ENCODE peak calls at places on chromosomes 12 and 14, in eight cellular contexts. O is GM06990, Q is Calu3, A is transverse colon, E is ovary, K is RWPE1, Z is HCT116, U is H9. H is an unnamed sample.

GRCh38 chr12:46964496-46965098 is 114.8 kb upstream of the PCED1B start:
- DNase-seq in E (no peak), Q (no peak), U (peak; percentile 68), K (peak; percentile 68), Z (no peak), O (no peak), A (no peak), H (no peak)

GRCh38 chr12:5511644-5512584 is 80.0 kb downstream of the NTF3 start:
- DNase-seq in O (peak; percentile 12), Q (no peak), E (peak; percentile 79), K (no peak), Z (peak; percentile 18), A (peak; percentile 34), U (peak; percentile 61), H (no peak)

GRCh38 chr12:5745251-5745888 is 199.7 kb downstream of the ANO2 start:
- DNase-seq in A (peak; percentile 68), E (no peak), Q (peak; percentile 67), K (peak; percentile 48), O (no peak), Z (peak; percentile 47), U (peak; percentile 90), H (no peak)

GRCh38 chr14:39382463-39382862 is 49.8 kb downstream of the FBXO33 start:
- DNase-seq in A (no peak), K (no peak), U (no peak), Q (no peak), O (no peak), E (no peak), Z (no peak), H (no peak)

GRCh38 chr12:7065073-7065623 is 4.6 kb downstream of the C1S start:
- DNase-seq in Z (no peak), O (no peak), E (peak; percentile 52), U (no peak), K (no peak), Q (no peak), A (no peak), H (no peak)

GRCh38 chr12:10759657-10760056 is 36.5 kb upstream of the YBX3 start:
- DNase-seq in A (no peak), Z (no peak), K (no peak), E (no peak), Q (no peak), O (no peak), U (no peak), H (no peak)

GRCh38 chr12:121036810-121037326 is 2.2 kb downstream of the OASL start:
- DNase-seq in A (no peak), K (peak; percentile 79), U (no peak), E (no peak), Q (no peak), Z (no peak), O (no peak), H (no peak)

GRCh38 chr14:97887690-97888089 is 1090.5 kb downstream of the VRK1 start:
- DNase-seq in K (peak; percentile 3), Q (no peak), E (no peak), A (no peak), U (no peak), Z (no peak), O (no peak), H (no peak)

GRCh38 chr14:99247091-99247729 is 24.8 kb downstream of the BCL11B start:
- DNase-seq in E (no peak), A (no peak), U (no peak), Z (no peak), Q (no peak), K (no peak), O (no peak), H (no peak)

GRCh38 chr12:45446013-45446412 is 230.1 kb downstream of the ANO6 start:
- DNase-seq in Z (no peak), E (no peak), Q (no peak), U (no peak), K (no peak), O (no peak), A (no peak), H (no peak)

GRCh38 chr14:102580552-102581110 is 11.8 kb upstream of the RCOR1 start:
- DNase-seq in U (no peak), K (no peak), A (no peak), Q (no peak), O (no peak), E (no peak), Z (no peak), H (no peak)

GRCh38 chr12:9363145-9363544 is 154.9 kb upstream of the PZP start:
- DNase-seq in K (no peak), O (peak; percentile 32), Z (no peak), Q (no peak), E (no peak), A (no peak), U (peak; percentile 29), H (no peak)

GRCh38 chr14:64218344-64219240 is 75.6 kb downstream of the ESR2 start:
- DNase-seq in O (no peak), E (no peak), K (no peak), U (no peak), A (no peak), Z (no peak), Q (peak; percentile 34), H (no peak)

GRCh38 chr14:23300687-23301223 is 1.9 kb downstream of the PPP1R3E start:
- DNase-seq in U (no peak), O (no peak), A (peak; percentile 51), K (no peak), Z (no peak), Q (peak; percentile 13), E (peak; percentile 59), H (no peak)

GRCh38 chr14:26765768-26766550 is 168.1 kb upstream of the NOVA1 start:
- DNase-seq in O (no peak), U (no peak), Z (no peak), A (peak; percentile 10), Q (no peak), E (peak; percentile 21), K (no peak), H (no peak)

GRCh38 chr12:107992870-107993451 is 136.1 kb upstream of the WSCD2 start:
- DNase-seq in U (peak; percentile 79), A (no peak), K (peak; percentile 36), O (no peak), Z (peak; percentile 56), E (no peak), Q (peak; percentile 53), H (no peak)

GRCh38 chr12:712172-712863 is 40.1 kb upstream of the WNK1 start:
- DNase-seq in Q (no peak), Z (no peak), K (no peak), U (no peak), E (no peak), O (no peak), A (no peak), H (no peak)

GRCh38 chr14:89855961-89856360 is 98.6 kb downstream of the EFCAB11 start:
- DNase-seq in U (no peak), A (no peak), Z (no peak), Q (no peak), K (no peak), O (no peak), E (no peak), H (no peak)

GRCh38 chr12:15216036-15216889 is 5.0 kb downstream of the RERG start:
- DNase-seq in Z (no peak), Q (no peak), U (no peak), O (no peak), A (no peak), K (no peak), E (no peak), H (no peak)

GRCh38 chr12:114668151-114668891 is 15.7 kb downstream of the TBX3 start:
- DNase-seq in O (no peak), A (peak; percentile 90), U (peak; percentile 95), E (peak; percentile 84), Q (peak; percentile 86), K (peak; percentile 88), Z (peak; percentile 61), H (no peak)

GRCh38 chr12:104458645-104459555 is 2.2 kb downstream of the CHST11 start:
- DNase-seq in Q (no peak), U (no peak), A (peak; percentile 22), E (no peak), O (peak; percentile 55), K (peak; percentile 22), Z (no peak), H (no peak)

GRCh38 chr14:89327771-89328212 is 89.2 kb downstream of the FOXN3 start:
- DNase-seq in A (no peak), Z (no peak), K (no peak), U (no peak), O (no peak), E (no peak), Q (no peak), H (no peak)

GRCh38 chr12:56206373-56207166 is 15.2 kb downstream of the RNF41 start:
- DNase-seq in E (peak; percentile 54), K (peak; percentile 36), Z (no peak), Q (peak; percentile 58), A (peak; percentile 65), U (peak; percentile 88), O (no peak), H (no peak)

GRCh38 chr12:29309320-29309902 is 71.6 kb downstream of the ERGIC2 start:
- DNase-seq in A (no peak), Q (no peak), Z (peak; percentile 10), U (no peak), K (peak; percentile 2), E (no peak), O (no peak), H (no peak)

GRCh38 chr14:63203618-63204406 is 431 bp upstream of the RHOJ start:
- DNase-seq in O (no peak), Z (no peak), A (peak; percentile 57), Q (peak; percentile 57), U (peak; percentile 74), E (peak; percentile 84), K (peak; percentile 29), H (peak; percentile 92)
- TF ChIP-seq CTCF in O (no peak), Z (no peak), A (no peak), Q (no peak), U (no peak), E (peak; percentile 35), K (no peak), H (peak; percentile 70)

DNA sequence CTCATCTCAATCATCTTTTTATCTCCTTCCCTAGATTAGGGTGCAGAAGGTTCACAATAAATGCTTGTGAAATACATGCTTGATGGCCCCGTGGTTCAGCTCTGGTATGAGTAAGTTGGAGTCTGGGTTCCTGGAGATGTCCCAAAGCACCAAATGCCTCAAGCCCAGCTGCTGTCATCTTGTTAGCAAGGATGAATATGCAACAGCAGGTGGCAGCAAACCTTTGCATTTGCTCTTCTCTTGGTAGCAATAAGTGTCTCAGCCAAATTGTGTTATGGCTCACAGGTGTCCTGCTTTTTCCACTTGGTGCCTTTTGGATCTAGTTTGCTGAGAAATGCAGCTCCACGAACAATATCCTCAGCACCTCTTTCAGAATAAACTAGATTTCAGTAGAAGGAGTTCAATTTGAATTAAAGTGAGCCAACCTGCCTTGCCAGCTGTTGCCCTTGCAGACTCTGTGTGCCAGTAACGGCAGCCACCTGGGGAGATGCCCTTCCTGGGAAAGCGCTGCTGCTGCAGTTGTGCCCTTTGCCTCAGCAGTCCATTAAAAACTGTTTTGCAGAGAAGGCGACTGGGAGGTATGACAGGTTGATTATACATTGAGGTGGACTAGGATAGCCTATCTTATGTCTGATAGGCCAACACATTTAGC is 417.3 kb downstream of the SNAPC1 start:
- DNase-seq in K (peak; percentile 50), Z (peak; percentile 13), O (peak; percentile 6), E (no peak), U (peak; percentile 64), Q (peak; percentile 51), A (peak; percentile 15), H (no peak)
- TF ChIP-seq CTCF in K (peak; percentile 61), Z (peak; percentile 51), O (peak; percentile 56), E (no peak), U (peak; percentile 80), Q (peak; percentile 55), A (peak; percentile 24), H (peak; percentile 84)

GRCh38 chr14:41925409-41925808 is 318.7 kb downstream of the LRFN5 start:
- DNase-seq in E (no peak), Z (peak; percentile 10), U (no peak), K (peak; percentile 0), Q (no peak), A (no peak), O (no peak), H (no peak)
- TF ChIP-seq CTCF in E (no peak), Z (peak; percentile 32), U (peak; percentile 64), K (no peak), Q (no peak), A (no peak), O (no peak), H (peak; percentile 47)

GRCh38 chr14:25431211-25432076 is 381.5 kb upstream of the STXBP6 start:
- DNase-seq in E (no peak), Z (no peak), U (peak; percentile 71), O (no peak), K (no peak), A (peak; percentile 19), Q (no peak), H (no peak)
- TF ChIP-seq CTCF in E (no peak), Z (no peak), U (peak; percentile 75), O (no peak), K (no peak), A (peak; percentile 33), Q (no peak), H (no peak)

H was measured in chondrocyte.